ENCODE peak calls at places on chromosomes 3 and 15, in five cellular contexts. One of them, this sample, is unnamed.

GRCh38 chr3:115581347-115582135 is 41.8 kb upstream of the GAP43 start:
- DNase-seq in epithelial cell of esophagus: peak
- DNase-seq in osteocyte: no peak
- DNase-seq in T-helper 2 cell: no peak
- DNase-seq in NCI-H345: no peak
- DNase-seq in this sample: peak

GRCh38 chr3:159458982-159459381 is 529.7 kb upstream of the IL12A start:
- DNase-seq in T-helper 2 cell: no peak
- DNase-seq in epithelial cell of esophagus: peak
- DNase-seq in NCI-H345: no peak
- DNase-seq in osteocyte: no peak
- DNase-seq in this sample: no peak

GRCh38 chr3:154182322-154182922 is 61.2 kb downstream of the ARHGEF26 start:
- DNase-seq in epithelial cell of esophagus: no peak
- DNase-seq in T-helper 2 cell: no peak
- DNase-seq in NCI-H345: no peak
- DNase-seq in osteocyte: no peak
- DNase-seq in this sample: no peak

GRCh38 chr3:39154323-39155021 is 1.1 kb upstream of the CSRNP1 start:
- DNase-seq in T-helper 2 cell: no peak
- DNase-seq in NCI-H345: no peak
- DNase-seq in epithelial cell of esophagus: peak
- DNase-seq in osteocyte: no peak
- DNase-seq in this sample: no peak

GRCh38 chr3:194098036-194098871 is 37.7 kb upstream of the HES1 start:
- DNase-seq in NCI-H345: no peak
- DNase-seq in epithelial cell of esophagus: no peak
- DNase-seq in osteocyte: no peak
- DNase-seq in T-helper 2 cell: no peak
- DNase-seq in this sample: no peak

GRCh38 chr3:49329201-49329600 is 10.7 kb downstream of the USP4 start:
- DNase-seq in T-helper 2 cell: no peak
- DNase-seq in NCI-H345: no peak
- DNase-seq in epithelial cell of esophagus: peak
- DNase-seq in osteocyte: no peak
- DNase-seq in this sample: no peak

GRCh38 chr15:47374222-47374621 is 343.1 kb upstream of the SEMA6D start:
- DNase-seq in osteocyte: no peak
- DNase-seq in T-helper 2 cell: no peak
- DNase-seq in NCI-H345: no peak
- DNase-seq in epithelial cell of esophagus: peak
- DNase-seq in this sample: peak

GRCh38 chr15:57505949-57506391 is 85.7 kb upstream of the MYZAP start:
- DNase-seq in NCI-H345: peak
- DNase-seq in epithelial cell of esophagus: peak
- DNase-seq in osteocyte: peak
- DNase-seq in T-helper 2 cell: no peak
- DNase-seq in this sample: no peak

GRCh38 chr3:56799251-56799882 is 2.4 kb downstream of the ARHGEF3 start:
- DNase-seq in osteocyte: no peak
- DNase-seq in NCI-H345: peak
- DNase-seq in T-helper 2 cell: no peak
- DNase-seq in epithelial cell of esophagus: peak
- DNase-seq in this sample: no peak

GRCh38 chr15:38129531-38130199 is 123.0 kb upstream of the SPRED1 start:
- DNase-seq in T-helper 2 cell: no peak
- DNase-seq in NCI-H345: no peak
- DNase-seq in osteocyte: no peak
- DNase-seq in epithelial cell of esophagus: peak
- DNase-seq in this sample: peak

GRCh38 chr15:23074684-23075083 is 35.3 kb upstream of the TUBGCP5 start:
- DNase-seq in NCI-H345: no peak
- DNase-seq in epithelial cell of esophagus: no peak
- DNase-seq in osteocyte: no peak
- DNase-seq in T-helper 2 cell: no peak
- DNase-seq in this sample: no peak

This sample was measured in COLO829.